ENCODE peak calls at places on chromosomes 4 and X, in eight cellular contexts. One of them, this sample, is unnamed. For H3K9me3, the result is how much of the 10 kb centered on the place peaks cover.

GRCh38 chrX:151680805-151681204 is 14.5 kb upstream of the PRRG3 start:
- DNase-seq in psoas muscle: no peak
- DNase-seq in lower lobe of right lung: no peak
- DNase-seq in aorta: no peak
- DNase-seq in H9: peak
- DNase-seq in H1: peak
- DNase-seq in body of pancreas: peak
- DNase-seq in OCI-LY7: peak
- DNase-seq in this sample: peak

GRCh38 chr4:24312261-24312913 is 272.0 kb downstream of the DHX15 start:
- DNase-seq in aorta: no peak
- DNase-seq in H1: no peak
- DNase-seq in lower lobe of right lung: no peak
- DNase-seq in H9: no peak
- DNase-seq in OCI-LY7: no peak
- DNase-seq in body of pancreas: no peak
- DNase-seq in psoas muscle: no peak
- DNase-seq in this sample: no peak

GRCh38 chrX:112819013-112819635 is 21.5 kb downstream of the AMOT start:
- DNase-seq in H9: no peak
- DNase-seq in psoas muscle: no peak
- DNase-seq in body of pancreas: no peak
- DNase-seq in H1: no peak
- DNase-seq in OCI-LY7: no peak
- DNase-seq in lower lobe of right lung: no peak
- DNase-seq in aorta: no peak
- DNase-seq in this sample: no peak

GRCh38 chrX:9562851-9563250 is 98.0 kb downstream of the TBL1X start:
- DNase-seq in psoas muscle: no peak
- DNase-seq in H1: no peak
- DNase-seq in aorta: no peak
- DNase-seq in H9: no peak
- DNase-seq in body of pancreas: no peak
- DNase-seq in lower lobe of right lung: no peak
- DNase-seq in OCI-LY7: no peak
- DNase-seq in this sample: peak

GRCh38 chrX:129748265-129748664 is 9.5 kb downstream of the XPNPEP2 start:
- DNase-seq in psoas muscle: peak
- DNase-seq in lower lobe of right lung: no peak
- DNase-seq in aorta: no peak
- DNase-seq in body of pancreas: no peak
- DNase-seq in H9: no peak
- DNase-seq in OCI-LY7: no peak
- DNase-seq in H1: no peak
- DNase-seq in this sample: peak

GRCh38 chr4:177051473-177052060 is 258.1 kb upstream of the NEIL3 start:
- DNase-seq in OCI-LY7: peak
- DNase-seq in aorta: no peak
- DNase-seq in H1: peak
- DNase-seq in psoas muscle: no peak
- DNase-seq in body of pancreas: peak
- DNase-seq in lower lobe of right lung: no peak
- DNase-seq in H9: peak
- DNase-seq in this sample: no peak

GRCh38 chr4:6610856-6611430 is 29.5 kb upstream of the MRFAP1 start:
- DNase-seq in OCI-LY7: no peak
- DNase-seq in body of pancreas: no peak
- DNase-seq in H9: no peak
- DNase-seq in psoas muscle: no peak
- DNase-seq in aorta: no peak
- DNase-seq in H1: no peak
- DNase-seq in lower lobe of right lung: no peak
- DNase-seq in this sample: no peak

GRCh38 chr4:156992943-156993342 is 21.3 kb upstream of the PDGFC start:
- DNase-seq in H1: no peak
- DNase-seq in lower lobe of right lung: no peak
- DNase-seq in aorta: no peak
- DNase-seq in OCI-LY7: no peak
- DNase-seq in body of pancreas: no peak
- DNase-seq in psoas muscle: no peak
- DNase-seq in H9: no peak
- DNase-seq in this sample: no peak

GRCh38 chr4:115357767-115358166 is 244.3 kb upstream of the NDST4 start:
- DNase-seq in lower lobe of right lung: no peak
- DNase-seq in body of pancreas: no peak
- DNase-seq in psoas muscle: no peak
- DNase-seq in H1: no peak
- DNase-seq in aorta: no peak
- DNase-seq in OCI-LY7: no peak
- DNase-seq in H9: no peak
- DNase-seq in this sample: no peak

GRCh38 chr4:182576609-182577289 is 333.5 kb downstream of the TENM3 start:
- DNase-seq in aorta: no peak
- DNase-seq in OCI-LY7: no peak
- DNase-seq in body of pancreas: no peak
- DNase-seq in lower lobe of right lung: no peak
- DNase-seq in H9: no peak
- DNase-seq in H1: no peak
- DNase-seq in psoas muscle: no peak
- DNase-seq in this sample: no peak

GRCh38 chrX:9279271-9279596 is 185.6 kb upstream of the TBL1X start:
- DNase-seq in psoas muscle: no peak
- DNase-seq in H9: no peak
- DNase-seq in OCI-LY7: no peak
- DNase-seq in lower lobe of right lung: no peak
- DNase-seq in aorta: no peak
- DNase-seq in body of pancreas: no peak
- DNase-seq in H1: no peak
- DNase-seq in this sample: no peak

GRCh38 chrX:40687169-40687568 is 39.8 kb upstream of the CXorf38 start:
- DNase-seq in OCI-LY7: no peak
- DNase-seq in H9: no peak
- DNase-seq in body of pancreas: no peak
- DNase-seq in psoas muscle: no peak
- DNase-seq in lower lobe of right lung: no peak
- DNase-seq in aorta: no peak
- DNase-seq in H1: no peak
- DNase-seq in this sample: no peak

DNA sequence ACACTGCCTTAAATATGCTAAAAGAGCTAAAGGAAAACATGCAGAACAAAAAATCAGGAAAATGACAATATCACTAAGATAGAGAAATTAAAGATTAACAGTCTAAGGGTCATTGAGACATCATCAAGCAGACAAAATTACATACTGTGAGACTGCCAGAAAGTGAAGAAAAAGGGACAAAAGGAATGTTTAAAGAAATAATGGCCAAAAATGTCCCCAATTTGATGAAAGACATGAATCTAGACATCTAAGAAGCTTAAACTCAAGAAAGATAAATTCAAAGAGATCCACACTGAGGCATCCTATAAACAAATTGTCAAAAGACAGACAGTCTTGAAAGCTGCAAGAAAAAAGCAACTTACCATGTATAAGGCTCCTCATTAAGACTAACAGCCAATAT is 63.7 kb downstream of the OPHN1 start:
- DNase-seq in aorta: no peak
- DNase-seq in H9: no peak
- DNase-seq in H1: no peak
- DNase-seq in OCI-LY7: no peak
- DNase-seq in body of pancreas: no peak
- DNase-seq in lower lobe of right lung: no peak
- DNase-seq in psoas muscle: no peak
- DNase-seq in this sample: no peak
- H3K9me3 ChIP-seq in aorta: under half
- H3K9me3 ChIP-seq in H9: under half
- H3K9me3 ChIP-seq in H1: under half
- H3K9me3 ChIP-seq in OCI-LY7: under half
- H3K9me3 ChIP-seq in body of pancreas: under half
- H3K9me3 ChIP-seq in lower lobe of right lung: under half
- H3K9me3 ChIP-seq in psoas muscle: under half
- H3K9me3 ChIP-seq in this sample: under half

DNA sequence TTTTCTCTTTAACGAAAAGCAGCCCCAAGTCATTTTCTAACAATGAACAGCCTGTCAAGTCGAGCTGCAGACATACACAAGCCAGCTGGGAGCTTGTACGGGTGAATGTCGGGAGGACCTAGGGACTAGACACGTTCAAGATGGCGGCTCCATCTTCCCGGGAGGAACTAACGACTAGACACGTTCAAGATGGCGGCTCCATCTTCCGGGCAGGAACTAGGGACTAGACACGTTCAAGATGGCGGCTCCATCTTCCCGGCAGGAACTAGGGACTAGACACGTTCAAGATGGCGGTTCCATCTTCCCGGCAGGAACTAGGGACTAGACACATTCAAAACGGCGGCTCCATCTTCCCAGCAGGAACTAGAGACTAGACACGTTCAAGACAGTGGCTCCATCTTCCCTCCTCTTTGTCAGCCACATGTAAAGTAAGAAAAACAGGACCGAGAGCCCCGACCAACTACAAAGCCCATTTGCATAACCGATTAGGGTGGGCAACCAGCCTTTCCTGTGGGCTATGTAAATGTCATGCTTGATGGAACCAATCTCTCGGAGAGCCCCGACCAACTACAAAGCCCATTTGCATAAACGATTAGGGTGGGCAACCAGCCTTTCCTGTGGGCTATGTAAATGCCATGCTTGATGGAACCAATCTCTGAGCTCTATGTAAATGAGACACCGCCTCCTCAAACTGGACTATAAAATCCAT is 175.5 kb downstream of the DHRSX start:
- DNase-seq in H9: peak
- DNase-seq in H1: no peak
- DNase-seq in body of pancreas: peak
- DNase-seq in OCI-LY7: no peak
- DNase-seq in lower lobe of right lung: peak
- DNase-seq in aorta: peak
- DNase-seq in psoas muscle: peak
- DNase-seq in this sample: peak
- H3K9me3 ChIP-seq in H9: under half
- H3K9me3 ChIP-seq in H1: under half
- H3K9me3 ChIP-seq in body of pancreas: under half
- H3K9me3 ChIP-seq in OCI-LY7: under half
- H3K9me3 ChIP-seq in lower lobe of right lung: under half
- H3K9me3 ChIP-seq in aorta: under half
- H3K9me3 ChIP-seq in psoas muscle: under half
- H3K9me3 ChIP-seq in this sample: under half

DNA sequence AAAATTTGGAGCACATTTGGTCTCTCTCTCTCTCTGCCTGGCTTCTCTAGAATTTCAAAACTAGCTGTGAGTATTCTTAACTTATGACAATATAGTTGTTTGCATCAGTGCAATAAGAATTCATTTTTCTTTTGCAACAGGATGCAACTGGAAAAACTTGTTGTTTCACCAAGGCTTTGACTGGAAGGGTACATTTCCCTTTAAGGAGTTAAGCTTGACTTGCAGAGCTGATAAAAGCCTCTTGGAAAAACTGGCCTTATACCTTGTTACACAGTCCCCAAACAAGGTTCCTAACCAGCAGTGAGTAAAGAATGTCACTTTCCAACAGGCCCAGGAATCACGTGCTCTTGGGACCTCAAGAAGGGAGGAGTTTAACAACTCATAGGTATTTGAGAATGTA is 25.9 kb upstream of the ZNF718 start:
- DNase-seq in psoas muscle: no peak
- DNase-seq in aorta: no peak
- DNase-seq in lower lobe of right lung: no peak
- DNase-seq in H9: no peak
- DNase-seq in H1: no peak
- DNase-seq in body of pancreas: no peak
- DNase-seq in OCI-LY7: no peak
- DNase-seq in this sample: no peak
- H3K9me3 ChIP-seq in psoas muscle: half or more
- H3K9me3 ChIP-seq in aorta: under half
- H3K9me3 ChIP-seq in lower lobe of right lung: half or more
- H3K9me3 ChIP-seq in H9: half or more
- H3K9me3 ChIP-seq in H1: under half
- H3K9me3 ChIP-seq in body of pancreas: under half
- H3K9me3 ChIP-seq in OCI-LY7: under half
- H3K9me3 ChIP-seq in this sample: under half

GRCh38 chr4:68416591-68416990 is 30.7 kb upstream of the TMPRSS11E start:
- DNase-seq in psoas muscle: no peak
- DNase-seq in lower lobe of right lung: no peak
- DNase-seq in H9: no peak
- DNase-seq in aorta: no peak
- DNase-seq in OCI-LY7: no peak
- DNase-seq in H1: no peak
- DNase-seq in body of pancreas: no peak
- DNase-seq in this sample: no peak
- H3K9me3 ChIP-seq in psoas muscle: under half
- H3K9me3 ChIP-seq in lower lobe of right lung: under half
- H3K9me3 ChIP-seq in H9: under half
- H3K9me3 ChIP-seq in aorta: under half
- H3K9me3 ChIP-seq in OCI-LY7: under half
- H3K9me3 ChIP-seq in H1: under half
- H3K9me3 ChIP-seq in body of pancreas: under half
- H3K9me3 ChIP-seq in this sample: under half

DNA sequence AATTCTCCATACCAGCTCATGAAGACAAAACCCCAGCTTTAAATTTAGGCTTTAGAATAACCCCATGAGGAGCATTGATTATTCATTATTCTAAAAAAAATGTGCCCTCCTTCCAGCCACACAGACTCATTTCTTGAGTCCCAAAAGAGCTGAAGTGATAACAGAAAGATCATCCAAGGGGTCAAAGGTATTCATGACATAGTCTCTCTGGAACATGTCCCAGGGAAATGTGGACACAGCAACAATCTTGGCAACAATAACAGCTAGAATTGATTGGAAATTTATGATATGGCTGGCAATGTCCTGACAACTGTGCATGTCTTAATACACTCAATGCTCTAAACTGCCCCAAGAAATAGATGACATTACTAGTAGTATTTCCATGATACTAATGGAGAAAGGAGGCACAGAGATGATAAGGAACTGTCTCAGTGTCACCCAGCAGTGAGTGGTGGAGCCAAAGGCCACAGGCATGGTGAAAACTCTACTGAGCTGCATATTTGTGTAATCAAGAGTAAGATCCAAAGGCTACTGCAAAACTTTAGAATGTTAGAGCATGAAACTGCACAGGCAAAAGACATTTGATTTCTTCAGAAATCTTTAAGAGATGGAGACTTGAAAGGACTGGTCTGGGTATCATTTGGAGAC is 37.3 kb upstream of the XAGE1B start:
- DNase-seq in lower lobe of right lung: no peak
- DNase-seq in aorta: no peak
- DNase-seq in psoas muscle: no peak
- DNase-seq in body of pancreas: no peak
- DNase-seq in H1: no peak
- DNase-seq in H9: no peak
- DNase-seq in OCI-LY7: no peak
- DNase-seq in this sample: no peak
- H3K9me3 ChIP-seq in lower lobe of right lung: under half
- H3K9me3 ChIP-seq in aorta: under half
- H3K9me3 ChIP-seq in psoas muscle: under half
- H3K9me3 ChIP-seq in body of pancreas: under half
- H3K9me3 ChIP-seq in H1: under half
- H3K9me3 ChIP-seq in H9: under half
- H3K9me3 ChIP-seq in OCI-LY7: under half
- H3K9me3 ChIP-seq in this sample: under half

DNA sequence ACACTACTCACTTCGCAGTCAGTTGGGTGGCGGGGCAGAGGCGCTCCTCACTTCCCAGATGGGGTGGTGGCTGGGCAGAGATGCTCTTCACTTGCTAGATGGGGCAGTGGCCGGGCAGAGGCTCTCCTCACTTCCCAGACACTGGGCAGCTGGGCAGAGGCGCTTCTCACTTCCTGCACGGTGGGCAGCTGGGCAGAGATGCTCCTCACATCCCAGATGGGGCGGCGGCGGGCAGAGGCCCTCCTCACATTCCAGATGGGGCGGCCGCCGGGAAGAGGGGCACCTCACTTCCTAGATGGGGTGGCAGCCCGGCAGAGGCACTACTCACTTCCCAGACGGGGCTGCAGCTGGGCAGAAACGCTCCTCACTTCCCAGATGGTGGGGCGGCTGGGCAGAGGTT is 199.8 kb downstream of the RTL9 start:
- DNase-seq in H9: no peak
- DNase-seq in body of pancreas: no peak
- DNase-seq in H1: no peak
- DNase-seq in lower lobe of right lung: peak
- DNase-seq in psoas muscle: no peak
- DNase-seq in OCI-LY7: no peak
- DNase-seq in aorta: no peak
- DNase-seq in this sample: no peak
- H3K9me3 ChIP-seq in H9: under half
- H3K9me3 ChIP-seq in body of pancreas: under half
- H3K9me3 ChIP-seq in H1: under half
- H3K9me3 ChIP-seq in lower lobe of right lung: under half
- H3K9me3 ChIP-seq in psoas muscle: under half
- H3K9me3 ChIP-seq in OCI-LY7: under half
- H3K9me3 ChIP-seq in aorta: under half
- H3K9me3 ChIP-seq in this sample: under half